ENCODE peak calls at places on chromosomes 16 and 17, in six cellular contexts. F, D, E, S, Y and P are unnamed samples.

GRCh38 chr16:89924298-89924924 is 1.3 kb downstream of the TUBB3 start:
- DNase-seq in F (no peak), D (no peak), E (peak; percentile 47), S (no peak), Y (no peak), P (no peak)

GRCh38 chr16:73048292-73049050 is 543 bp upstream of the ZFHX3 start:
- DNase-seq in F (peak; percentile 87), D (peak; percentile 67), E (peak; percentile 57), S (no peak), Y (peak; percentile 80), P (no peak)

GRCh38 chr16:50836121-50836541 is 94.2 kb downstream of the CYLD start:
- DNase-seq in F (no peak), D (no peak), E (no peak), S (no peak), Y (no peak), P (no peak)

GRCh38 chr17:28812136-28812979 is 30.2 kb downstream of the FAM222B start:
- DNase-seq in F (peak; percentile 99), D (peak; percentile 98), E (peak; percentile 98), S (peak; percentile 91), Y (peak; percentile 98), P (peak; percentile 96)

GRCh38 chr17:15456972-15457722 is 10.3 kb downstream of the CDRT4 start:
- DNase-seq in F (peak; percentile 95), D (peak; percentile 46), E (no peak), S (peak; percentile 78), Y (no peak), P (peak; percentile 77)

GRCh38 chr16:25841776-25842175 is 150.0 kb downstream of the HS3ST4 start:
- DNase-seq in F (no peak), D (no peak), E (no peak), S (no peak), Y (no peak), P (no peak)

GRCh38 chr17:57823469-57824401 is 26.1 kb downstream of the MRPS23 start:
- DNase-seq in F (no peak), D (no peak), E (no peak), S (no peak), Y (no peak), P (no peak)

GRCh38 chr17:67466251-67466650 is 89.2 kb downstream of the PITPNC1 start:
- DNase-seq in F (no peak), D (no peak), E (no peak), S (no peak), Y (no peak), P (no peak)

GRCh38 chr16:46763147-46763546 is 15.0 kb upstream of the MYLK3 start:
- DNase-seq in F (no peak), D (no peak), E (no peak), S (no peak), Y (no peak), P (no peak)

GRCh38 chr16:70740919-70741778 is 55.3 kb upstream of the MTSS2 start:
- DNase-seq in F (no peak), D (no peak), E (no peak), S (no peak), Y (no peak), P (peak; percentile 70)

GRCh38 chr16:57939872-57940224 is 31.1 kb downstream of the CNGB1 start:
- DNase-seq in F (no peak), D (no peak), E (no peak), S (no peak), Y (no peak), P (no peak)

GRCh38 chr17:9053406-9053805 is 32.1 kb downstream of the NTN1 start:
- DNase-seq in F (no peak), D (no peak), E (no peak), S (no peak), Y (no peak), P (no peak)

GRCh38 chr17:73309727-73310555 is 1.9 kb downstream of the CDC42EP4 start:
- DNase-seq in F (no peak), D (peak; percentile 72), E (peak; percentile 83), S (no peak), Y (no peak), P (no peak)

GRCh38 chr16:709651-710499 is 4.3 kb upstream of the FBXL16 start:
- DNase-seq in F (no peak), D (no peak), E (no peak), S (no peak), Y (no peak), P (no peak)

GRCh38 chr17:63945851-63946439 is 13.8 kb upstream of the CD79B start:
- DNase-seq in F (no peak), D (no peak), E (no peak), S (no peak), Y (no peak), P (no peak)

GRCh38 chr16:56871172-56871593 is 6.2 kb downstream of the SLC12A3 start:
- DNase-seq in F (no peak), D (peak; percentile 59), E (no peak), S (no peak), Y (peak; percentile 41), P (no peak)

GRCh38 chr17:44522883-44523671 is 19.9 kb upstream of the GPATCH8 start:
- DNase-seq in F (peak; percentile 65), D (peak; percentile 77), E (peak; percentile 72), S (peak; percentile 65), Y (peak; percentile 30), P (peak; percentile 25)

GRCh38 chr17:67421869-67422273 is 44.8 kb downstream of the PITPNC1 start:
- DNase-seq in F (no peak), D (peak; percentile 43), E (no peak), S (no peak), Y (peak; percentile 48), P (no peak)

GRCh38 chr16:77721752-77722314 is 481 bp upstream of the NUDT7 start:
- DNase-seq in F (no peak), D (no peak), E (no peak), S (no peak), Y (no peak), P (no peak)

GRCh38 chr16:77724174-77724573 is 1.9 kb downstream of the NUDT7 start:
- DNase-seq in F (no peak), D (no peak), E (no peak), S (no peak), Y (no peak), P (no peak)

GRCh38 chr16:77723108-77723514 is 797 bp downstream of the NUDT7 start:
- DNase-seq in F (peak; percentile 65), D (peak; percentile 21), E (no peak), S (peak; percentile 9), Y (no peak), P (peak; percentile 18)

GRCh38 chr16:77722315-77723107 is at the start of gene NUDT7:
- DNase-seq in F (peak; percentile 99), D (peak; percentile 100), E (peak; percentile 100), S (peak; percentile 99), Y (peak; percentile 99), P (peak; percentile 99)
- TF ChIP-seq CTCF in F (no peak), D (no peak), E (no peak), S (peak; percentile 56), Y (peak; percentile 29), P (peak; percentile 35)

GRCh38 chr17:55271958-55272710 is 7.4 kb downstream of the HLF start:
- DNase-seq in F (no peak), D (no peak), E (no peak), S (no peak), Y (no peak), P (no peak)
- H3K4me3 ChIP-seq in F (no peak overlapping the region), D (no peak overlapping the region), E (no peak overlapping the region), S (no peak overlapping the region), Y (no peak overlapping the region), P (no peak overlapping the region)

GRCh38 chr16:63323722-63324121 is 1287.5 kb upstream of the CDH8 start:
- DNase-seq in F (no peak), D (no peak), E (no peak), S (no peak), Y (no peak), P (no peak)
- TF ChIP-seq POLR2A in F (no peak), D (no peak), E (no peak), S (no peak), Y (no peak), P (no peak)

GRCh38 chr17:33580215-33580614 is 287.1 kb upstream of the ASIC2 start:
- DNase-seq in F (no peak), D (no peak), E (no peak), S (no peak), Y (no peak), P (no peak)
- TF ChIP-seq CTCF in F (no peak), D (no peak), E (no peak), S (no peak), Y (no peak), P (no peak)

GRCh38 chr17:77435272-77436057 is 294.7 kb downstream of the SEC14L1 start:
- DNase-seq in F (no peak), D (no peak), E (no peak), S (no peak), Y (no peak), P (no peak)

GRCh38 chr17:77433385-77434135 is 292.8 kb downstream of the SEC14L1 start:
- DNase-seq in F (peak; percentile 78), D (no peak), E (no peak), S (no peak), Y (no peak), P (peak; percentile 77)

GRCh38 chr17:77432791-77433190 is 292.0 kb downstream of the SEC14L1 start:
- DNase-seq in F (no peak), D (no peak), E (no peak), S (no peak), Y (no peak), P (no peak)

GRCh38 chr17:77436058-77436442 is 295.3 kb downstream of the SEC14L1 start:
- DNase-seq in F (no peak), D (no peak), E (no peak), S (no peak), Y (no peak), P (no peak)

GRCh38 chr17:77434136-77435114 is 293.7 kb downstream of the SEC14L1 start:
- DNase-seq in F (no peak), D (no peak), E (no peak), S (no peak), Y (no peak), P (no peak)
- H3K4me3 ChIP-seq in F (no peak overlapping the region), D (no peak overlapping the region), E (no peak overlapping the region), S (no peak overlapping the region), Y (no peak overlapping the region), P (no peak overlapping the region)

GRCh38 chr17:81418710-81419332 is 23.6 kb downstream of the BAHCC1 start:
- DNase-seq in F (no peak), D (no peak), E (no peak), S (no peak), Y (no peak), P (no peak)

GRCh38 chr17:81419886-81420768 is 24.9 kb downstream of the BAHCC1 start:
- DNase-seq in F (peak; percentile 85), D (no peak), E (no peak), S (no peak), Y (no peak), P (no peak)

GRCh38 chr17:81420769-81421462 is 25.7 kb downstream of the BAHCC1 start:
- DNase-seq in F (no peak), D (no peak), E (no peak), S (no peak), Y (no peak), P (peak; percentile 68)

GRCh38 chr17:81417879-81418709 is 22.8 kb downstream of the BAHCC1 start:
- DNase-seq in F (no peak), D (no peak), E (no peak), S (no peak), Y (no peak), P (no peak)

GRCh38 chr17:81419333-81419885 is 24.2 kb downstream of the BAHCC1 start:
- DNase-seq in F (peak; percentile 96), D (peak; percentile 82), E (peak; percentile 83), S (no peak), Y (peak; percentile 78), P (peak; percentile 90)
- TF ChIP-seq POLR2A in F (no peak), D (peak; percentile 28), E (no peak), S (no peak), Y (peak; percentile 54), P (peak; percentile 52)